ENCODE peak calls at places on chromosomes 1 and 21, in six cellular contexts. G, M, P, B, F and U are unnamed samples.

GRCh38 chr21:16563111-16563510 is 833.3 kb downstream of the USP25 start:
- DNase-seq in G (no peak), M (no peak), P (no peak), B (no peak), F (no peak), U (no peak)

GRCh38 chr1:53449026-53449425 is 10.2 kb upstream of the DMRTB1 start:
- DNase-seq in G (peak), M (no peak), P (peak), B (peak), F (no peak), U (no peak)

GRCh38 chr1:222347627-222348026 is 200.3 kb downstream of the HHIPL2 start:
- DNase-seq in G (no peak), M (no peak), P (no peak), B (no peak), F (no peak), U (no peak)

GRCh38 chr1:172254521-172255222 is 165.8 kb upstream of the C1orf105 start:
- DNase-seq in G (peak), M (no peak), P (peak), B (peak), F (no peak), U (no peak)

GRCh38 chr21:42466700-42467612 is 29.1 kb downstream of the RSPH1 start:
- DNase-seq in G (peak), M (no peak), P (peak), B (peak), F (no peak), U (peak)

GRCh38 chr1:198128528-198128927 is 28.3 kb upstream of the NEK7 start:
- DNase-seq in G (no peak), M (no peak), P (peak), B (no peak), F (no peak), U (no peak)

GRCh38 chr1:229989591-229990248 is 77.3 kb upstream of the GALNT2 start:
- DNase-seq in G (no peak), M (no peak), P (no peak), B (no peak), F (no peak), U (no peak)

GRCh38 chr21:46304955-46305354 is 18.7 kb downstream of the C21orf58 start:
- DNase-seq in G (no peak), M (no peak), P (no peak), B (no peak), F (no peak), U (no peak)

GRCh38 chr1:6745073-6745472 is 40.2 kb upstream of the CAMTA1 start:
- DNase-seq in G (no peak), M (no peak), P (no peak), B (no peak), F (no peak), U (no peak)

GRCh38 chr1:201982923-201983805 is 716 bp downstream of the RNPEP start:
- DNase-seq in G (peak), M (peak), P (peak), B (peak), F (peak), U (peak)

GRCh38 chr1:153697873-153698647 is 19.6 kb downstream of the NPR1 start:
- DNase-seq in G (peak), M (no peak), P (no peak), B (no peak), F (peak), U (peak)

GRCh38 chr1:198328458-198329032 is 171.7 kb downstream of the NEK7 start:
- DNase-seq in G (no peak), M (no peak), P (no peak), B (no peak), F (no peak), U (no peak)

GRCh38 chr1:44019398-44020044 is 11.7 kb downstream of the SLC6A9 start:
- DNase-seq in G (no peak), M (peak), P (no peak), B (no peak), F (no peak), U (no peak)

GRCh38 chr1:166944186-166944967 is 31.0 kb downstream of the ILDR2 start:
- DNase-seq in G (no peak), M (no peak), P (peak), B (peak), F (no peak), U (no peak)

GRCh38 chr1:198102454-198102791 is 54.4 kb upstream of the NEK7 start:
- DNase-seq in G (no peak), M (no peak), P (peak), B (no peak), F (no peak), U (no peak)

GRCh38 chr1:166915941-166916340 is 39.9 kb upstream of the TADA1 start:
- DNase-seq in G (peak), M (no peak), P (peak), B (no peak), F (no peak), U (peak)

GRCh38 chr1:178037510-178038253 is 56.2 kb upstream of the RASAL2 start:
- DNase-seq in G (peak), M (peak), P (peak), B (peak), F (peak), U (peak)

GRCh38 chr21:15007716-15008296 is 57.0 kb downstream of the NRIP1 start:
- DNase-seq in G (no peak), M (no peak), P (no peak), B (no peak), F (no peak), U (no peak)

GRCh38 chr1:159203621-159204020 is 1.1 kb upstream of the ACKR1 start:
- DNase-seq in G (peak), M (no peak), P (no peak), B (no peak), F (peak), U (no peak)

GRCh38 chr1:220151454-220151853 is 57.5 kb downstream of the IARS2 start:
- DNase-seq in G (no peak), M (no peak), P (peak), B (no peak), F (no peak), U (no peak)

GRCh38 chr1:227544677-227545076 is 18.7 kb upstream of the ZNF678 start:
- DNase-seq in G (no peak), M (no peak), P (no peak), B (no peak), F (no peak), U (no peak)

GRCh38 chr1:247332901-247333361 is 1.3 kb upstream of the ZNF496 start:
- DNase-seq in G (peak), M (no peak), P (peak), B (peak), F (no peak), U (no peak)

GRCh38 chr1:100034465-100034864 is 64.7 kb downstream of the SLC35A3 start:
- DNase-seq in G (peak), M (no peak), P (peak), B (peak), F (no peak), U (no peak)

GRCh38 chr1:159556931-159557369 is 21.1 kb upstream of the OR10J5 start:
- DNase-seq in G (no peak), M (no peak), P (no peak), B (no peak), F (no peak), U (no peak)

GRCh38 chr1:39574646-39575045 is 1.9 kb downstream of the PABPC4 start:
- DNase-seq in G (peak), M (no peak), P (peak), B (no peak), F (no peak), U (no peak)

GRCh38 chr1:196517193-196517592 is 91.0 kb downstream of the KCNT2 start:
- DNase-seq in G (no peak), M (no peak), P (no peak), B (no peak), F (no peak), U (no peak)

GRCh38 chr1:27872059-27872801 is at the start of gene THEMIS2:
- DNase-seq in G (peak), M (peak), P (no peak), B (peak), F (peak), U (peak)

GRCh38 chr1:32816676-32817158 is 441 bp downstream of the YARS1 start:
- DNase-seq in G (peak), M (no peak), P (peak), B (no peak), F (no peak), U (no peak)

GRCh38 chr21:33231526-33231925 is 1.8 kb downstream of the IFNAR2 start:
- DNase-seq in G (no peak), M (no peak), P (no peak), B (no peak), F (no peak), U (no peak)

GRCh38 chr1:205455581-205456382 is at the start of gene BLACAT1:
- DNase-seq in G (peak), M (no peak), P (no peak), B (no peak), F (peak), U (no peak)

GRCh38 chr1:19454265-19455198 is 30.8 kb downstream of the CAPZB start:
- DNase-seq in G (peak), M (no peak), P (no peak), B (peak), F (no peak), U (no peak)

GRCh38 chr21:38815060-38815405 is 9.3 kb downstream of the ETS2 start:
- DNase-seq in G (no peak), M (no peak), P (peak), B (peak), F (no peak), U (no peak)

DNA sequence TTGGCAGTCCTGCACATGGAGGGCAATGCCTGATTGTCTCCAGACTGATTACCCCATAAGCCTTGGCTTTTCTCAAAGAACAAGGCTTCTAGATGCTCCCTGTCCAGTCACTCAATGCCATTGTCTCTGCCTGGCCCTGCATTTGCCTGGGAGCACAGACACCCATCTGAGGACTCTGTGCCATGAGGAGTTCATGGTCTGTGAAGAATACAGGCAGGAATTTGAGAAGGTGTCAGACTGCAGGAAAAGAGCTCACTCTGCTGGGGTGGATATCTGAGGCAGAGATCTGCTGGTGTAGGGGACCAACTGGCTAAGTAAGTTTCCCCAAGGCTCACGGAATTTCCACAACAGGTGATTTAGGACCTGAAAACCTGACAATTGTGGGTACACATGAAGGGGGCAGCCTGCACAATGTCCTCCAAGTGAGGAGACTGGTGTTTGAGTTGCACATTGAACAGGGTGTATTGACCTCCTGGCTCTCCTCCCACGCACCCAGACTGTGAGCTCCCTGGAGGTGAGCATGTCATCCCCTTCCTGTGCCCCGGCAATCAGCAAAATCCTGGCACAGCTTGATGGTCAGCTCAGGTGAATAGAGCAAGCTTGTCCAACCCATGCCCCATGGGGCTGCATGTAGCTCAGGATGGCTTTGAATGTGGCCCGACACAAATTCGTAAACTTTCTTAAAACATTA is 829 bp downstream of the CYP4A22 start:
- DNase-seq in G (peak), M (no peak), P (no peak), B (no peak), F (no peak), U (no peak)
- H2BK15ac ChIP-seq in G (no peak), M (no peak), P (no peak), B (no peak), F (no peak), U (no peak)

GRCh38 chr1:203328714-203329122 is 22.2 kb downstream of the FMOD start:
- DNase-seq in G (peak), M (no peak), P (no peak), B (no peak), F (no peak), U (no peak)

GRCh38 chr1:203326830-203327683 is 21.7 kb downstream of the BTG2 start:
- DNase-seq in G (peak), M (peak), P (peak), B (peak), F (peak), U (peak)

GRCh38 chr1:203325418-203326091 is 20.2 kb downstream of the BTG2 start:
- DNase-seq in G (no peak), M (no peak), P (no peak), B (no peak), F (peak), U (no peak)

GRCh38 chr1:203325004-203325417 is 19.7 kb downstream of the BTG2 start:
- DNase-seq in G (peak), M (peak), P (no peak), B (no peak), F (peak), U (no peak)

GRCh38 chr1:203327684-203328457 is 22.6 kb downstream of the BTG2 start:
- DNase-seq in G (peak), M (peak), P (peak), B (peak), F (no peak), U (no peak)
- H2AK5ac ChIP-seq in G (no peak), M (no peak), P (peak), B (peak), F (no peak), U (no peak)

GRCh38 chr21:29166853-29167252 is 36.4 kb downstream of the MAP3K7CL start:
- DNase-seq in G (no peak), M (no peak), P (no peak), B (no peak), F (no peak), U (no peak)

GRCh38 chr21:29168874-29169273 is 38.4 kb downstream of the MAP3K7CL start:
- DNase-seq in G (no peak), M (no peak), P (no peak), B (no peak), F (no peak), U (no peak)

GRCh38 chr21:29163381-29164115 is 33.1 kb downstream of the MAP3K7CL start:
- DNase-seq in G (no peak), M (no peak), P (no peak), B (peak), F (no peak), U (no peak)

GRCh38 chr21:29164330-29164942 is 34.0 kb downstream of the MAP3K7CL start:
- DNase-seq in G (peak), M (no peak), P (peak), B (peak), F (no peak), U (no peak)

GRCh38 chr21:29166333-29166732 is 35.9 kb downstream of the MAP3K7CL start:
- DNase-seq in G (no peak), M (no peak), P (no peak), B (no peak), F (no peak), U (no peak)
- H2BK15ac ChIP-seq in G (no peak), M (no peak), P (peak), B (no peak), F (no peak), U (no peak)

GRCh38 chr1:233188061-233188460 is 107.5 kb downstream of the PCNX2 start:
- DNase-seq in G (peak), M (no peak), P (no peak), B (no peak), F (no peak), U (no peak)
- H2AK5ac ChIP-seq in G (no peak), M (no peak), P (no peak), B (no peak), F (no peak), U (no peak)

GRCh38 chr1:181398544-181398943 is 84.8 kb upstream of the CACNA1E start:
- DNase-seq in G (no peak), M (no peak), P (no peak), B (no peak), F (no peak), U (no peak)

GRCh38 chr1:181394766-181395165 is 88.6 kb upstream of the CACNA1E start:
- DNase-seq in G (no peak), M (no peak), P (no peak), B (no peak), F (no peak), U (no peak)

GRCh38 chr1:181396171-181396670 is 87.1 kb upstream of the CACNA1E start:
- DNase-seq in G (no peak), M (no peak), P (no peak), B (no peak), F (no peak), U (no peak)

GRCh38 chr1:181397841-181398240 is 85.5 kb upstream of the CACNA1E start:
- DNase-seq in G (no peak), M (no peak), P (no peak), B (no peak), F (no peak), U (no peak)

DNA sequence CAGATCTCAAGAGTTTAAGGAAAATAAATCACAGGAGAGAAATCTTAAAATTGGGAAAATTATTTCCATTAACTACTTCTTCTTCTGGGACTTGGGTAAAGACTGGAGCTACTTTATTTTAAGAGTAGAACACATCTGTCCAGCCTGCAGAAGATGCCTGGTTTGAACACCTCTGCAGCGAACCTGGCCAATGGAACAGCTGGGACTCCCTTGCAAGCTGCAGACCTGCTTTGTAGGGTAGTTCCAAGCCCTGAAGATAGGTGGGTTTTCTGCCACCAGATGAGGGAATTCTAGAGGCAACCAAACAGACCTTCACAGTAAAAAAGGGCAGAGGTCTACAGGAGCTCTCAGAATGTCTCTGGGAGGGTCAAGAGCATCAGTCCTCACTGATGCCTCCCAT is 86.5 kb upstream of the CACNA1E start:
- DNase-seq in G (no peak), M (no peak), P (no peak), B (no peak), F (no peak), U (no peak)
- H2BK15ac ChIP-seq in G (no peak), M (no peak), P (no peak), B (no peak), F (no peak), U (no peak)

GRCh38 chr1:22824975-22825374 is 114.3 kb downstream of the EPHB2 start:
- DNase-seq in G (no peak), M (no peak), P (no peak), B (no peak), F (no peak), U (no peak)

GRCh38 chr1:22821027-22821426 is 110.4 kb downstream of the EPHB2 start:
- DNase-seq in G (no peak), M (no peak), P (no peak), B (no peak), F (no peak), U (no peak)

GRCh38 chr1:22819391-22819790 is 108.8 kb downstream of the EPHB2 start:
- DNase-seq in G (no peak), M (no peak), P (no peak), B (no peak), F (no peak), U (no peak)

GRCh38 chr1:22825790-22826189 is 115.2 kb downstream of the EPHB2 start:
- DNase-seq in G (no peak), M (no peak), P (no peak), B (peak), F (no peak), U (no peak)

DNA sequence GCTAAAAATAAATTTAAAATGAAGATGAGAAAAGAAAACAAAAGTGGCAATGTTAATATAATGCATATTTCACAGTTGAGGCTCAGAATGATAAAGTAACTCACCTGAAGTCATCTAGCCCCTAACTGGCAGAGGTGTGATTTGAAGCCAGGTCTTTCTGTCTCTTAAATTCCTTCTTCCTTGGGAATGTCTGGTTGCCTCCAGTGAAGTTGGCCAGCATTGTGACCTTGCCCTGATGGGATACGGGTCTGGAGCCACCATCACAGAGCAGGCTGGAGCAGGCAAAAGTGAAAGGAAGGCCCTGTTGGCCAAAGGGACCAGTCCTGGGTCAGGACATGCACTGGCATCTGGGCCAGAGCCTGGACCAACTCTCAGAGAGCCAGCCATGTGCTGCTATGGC is 111.7 kb downstream of the EPHB2 start:
- DNase-seq in G (no peak), M (no peak), P (no peak), B (no peak), F (no peak), U (no peak)
- H2AK5ac ChIP-seq in G (no peak), M (no peak), P (no peak), B (no peak), F (no peak), U (no peak)

GRCh38 chr1:24357011-24357410 is 37.9 kb downstream of the GRHL3 start:
- DNase-seq in G (no peak), M (no peak), P (no peak), B (no peak), F (no peak), U (no peak)
- H2BK15ac ChIP-seq in G (no peak), M (no peak), P (no peak), B (no peak), F (no peak), U (no peak)

DNA sequence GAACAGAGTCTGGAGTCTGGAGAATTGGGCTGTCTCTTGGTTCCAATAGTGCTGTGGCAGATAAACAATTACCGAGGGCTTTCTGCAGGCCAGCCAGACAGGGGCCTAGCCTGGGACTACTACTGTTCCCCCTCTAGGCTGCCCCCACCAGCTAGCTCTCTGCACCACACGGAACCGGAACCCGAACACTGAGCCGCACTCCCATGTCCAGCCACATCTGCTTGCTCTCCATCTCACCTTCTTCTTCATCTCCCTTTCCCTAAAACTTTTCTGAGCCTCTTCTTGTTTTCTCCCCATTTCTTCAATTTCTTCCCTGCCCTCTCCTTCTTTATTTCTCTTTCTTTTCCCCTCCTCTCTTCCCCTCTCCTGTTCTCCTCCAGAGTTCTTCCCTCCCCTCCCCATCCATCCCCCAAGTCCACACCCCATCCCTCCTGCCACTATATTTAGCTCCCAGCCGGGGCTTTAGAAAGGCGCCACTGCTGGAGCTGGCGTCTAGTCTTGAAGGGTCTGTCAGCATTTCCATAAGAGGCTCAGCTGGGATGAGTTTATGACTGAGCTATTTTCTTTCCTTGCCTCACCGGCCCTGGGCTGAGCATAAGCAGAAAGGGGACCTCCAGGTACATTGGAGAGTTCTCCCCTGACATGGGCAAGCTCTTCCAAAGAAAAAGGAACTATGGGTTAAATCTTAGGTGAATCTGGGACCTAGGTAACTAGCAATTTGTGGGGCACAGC is 25.7 kb upstream of the ATP2B4 start:
- DNase-seq in G (peak), M (no peak), P (peak), B (peak), F (no peak), U (no peak)
- H2AK5ac ChIP-seq in G (no peak), M (peak), P (peak), B (no peak), F (no peak), U (no peak)